ENCODE peak calls at places on chromosome 12, in four cellular contexts. R, H, T and W are unnamed samples. For H3K27me3, the result is how much of the 10 kb centered on the place peaks cover.

GRCh38 chr12:3229577-3229976 is 152.4 kb downstream of the TSPAN9 start:
- DNase-seq in R (no peak), H (no peak), T (no peak), W (no peak)

GRCh38 chr12:125983784-125984510 is 918.7 kb downstream of the AACS start:
- DNase-seq in R (no peak), H (no peak), T (no peak), W (no peak)

GRCh38 chr12:94207467-94208432 is 59.4 kb downstream of the PLXNC1 start:
- DNase-seq in R (no peak), H (no peak), T (no peak), W (no peak)

GRCh38 chr12:24668563-24668962 is 280.3 kb downstream of the BCAT1 start:
- DNase-seq in R (no peak), H (no peak), T (no peak), W (no peak)

GRCh38 chr12:96520767-96521166 is 31.4 kb downstream of the CFAP54 start:
- DNase-seq in R (no peak), H (no peak), T (no peak), W (no peak)

GRCh38 chr12:93786669-93787397 is 109.7 kb downstream of the CRADD start:
- DNase-seq in R (no peak), H (no peak), T (no peak), W (no peak)

GRCh38 chr12:116495260-116495659 is 63.9 kb upstream of the MAP1LC3B2 start:
- DNase-seq in R (no peak), H (peak), T (no peak), W (peak)

GRCh38 chr12:117646595-117646994 is 285.2 kb upstream of the NOS1 start:
- DNase-seq in R (peak), H (no peak), T (no peak), W (no peak)

GRCh38 chr12:128089961-128090360 is 177.0 kb upstream of the TMEM132C start:
- DNase-seq in R (no peak), H (no peak), T (no peak), W (no peak)

GRCh38 chr12:75389706-75390105 is 1.2 kb upstream of the GLIPR1L2 start:
- DNase-seq in R (no peak), H (no peak), T (no peak), W (no peak)

GRCh38 chr12:33795536-33795935 is 226.8 kb upstream of the ALG10 start:
- DNase-seq in R (no peak), H (no peak), T (no peak), W (no peak)

GRCh38 chr12:11563785-11564739 is 85.4 kb upstream of the ETV6 start:
- DNase-seq in R (no peak), H (no peak), T (no peak), W (no peak)

GRCh38 chr12:64400041-64400440 is 4.2 kb upstream of the XPOT start:
- DNase-seq in R (no peak), H (no peak), T (peak), W (no peak)

GRCh38 chr12:21483531-21483930 is 17.9 kb downstream of the RECQL start:
- DNase-seq in R (no peak), H (no peak), T (no peak), W (no peak)

GRCh38 chr12:50659260-50659659 is 104.6 kb upstream of the ATF1 start:
- DNase-seq in R (no peak), H (no peak), T (no peak), W (no peak)

GRCh38 chr12:132222808-132223173 is 78.5 kb downstream of the NOC4L start:
- DNase-seq in R (no peak), H (no peak), T (no peak), W (no peak)
- H3K27me3 ChIP-seq in R (under half), H (under half), T (under half), W (under half)

GRCh38 chr12:52264435-52264825 is 10.0 kb upstream of the KRT86 start:
- DNase-seq in R (no peak), H (no peak), T (no peak), W (no peak)

GRCh38 chr12:52263761-52264434 is 10.5 kb upstream of the KRT86 start:
- DNase-seq in R (no peak), H (no peak), T (no peak), W (no peak)

GRCh38 chr12:52261211-52261484 is 13.3 kb upstream of the KRT86 start:
- DNase-seq in R (no peak), H (no peak), T (no peak), W (no peak)

GRCh38 chr12:52260351-52261210 is 13.9 kb upstream of the KRT86 start:
- DNase-seq in R (no peak), H (no peak), T (peak), W (no peak)

DNA sequence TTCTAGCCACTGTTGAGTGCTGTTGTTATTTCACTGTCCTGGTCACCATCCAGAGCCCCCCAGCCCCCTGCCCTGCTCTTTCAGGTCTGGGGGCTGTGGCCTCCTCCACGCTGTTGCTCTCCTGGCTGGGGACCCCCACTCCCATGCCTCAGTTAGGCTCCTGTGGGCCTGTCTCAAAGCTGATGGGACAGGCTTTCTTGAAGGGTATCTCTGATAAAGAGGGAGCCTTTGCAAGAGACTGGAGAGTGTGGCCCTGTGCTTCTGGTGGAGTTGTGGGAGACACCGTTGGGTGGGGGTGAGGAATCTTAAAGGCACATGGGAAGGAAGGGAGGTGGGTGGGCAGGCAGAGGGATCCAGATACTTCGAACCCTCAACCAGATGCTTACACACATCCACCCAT is 12.2 kb upstream of the KRT86 start:
- DNase-seq in R (no peak), H (no peak), T (no peak), W (no peak)
- H3K27me3 ChIP-seq in R (under half), H (under half), T (under half), W (under half)

GRCh38 chr12:49546481-49546880 is 7.7 kb downstream of the KCNH3 start:
- DNase-seq in R (no peak), H (no peak), T (no peak), W (no peak)
- H3K27me3 ChIP-seq in R (under half), H (half or more), T (half or more), W (under half)

GRCh38 chr12:4286228-4286627 is 12.7 kb downstream of the CCND2 start:
- DNase-seq in R (no peak), H (no peak), T (no peak), W (no peak)
- H3K27me3 ChIP-seq in R (under half), H (under half), T (under half), W (under half)